ENCODE peak calls at places on chromosome 5, in six cellular contexts. E is kidney tubule cell; X is lung microvascular endothelial cell; Y is fibroblast of lung; G is T47D; D is stimulated activated CD4-positive, alpha-beta T cell treated with anti-CD3 and anti-CD28 coated beads, Interleukin-15, amount 100 ng/mL, for 24 hours. V is an unnamed sample.
A peak's percentile ranks its signal among the peaks of the same experiment; 100 is the strongest.

GRCh38 chr5:170597876-170598275 is 94.1 kb downstream of the KCNIP1 start:
- DNase-seq in X (peak; percentile 62), Y (peak; percentile 26), E (peak; percentile 28), D (no peak), G (no peak), V (no peak)

GRCh38 chr5:116572375-116573278 is 2.0 kb downstream of the SEMA6A start:
- DNase-seq in G (peak; percentile 71), Y (peak; percentile 6), D (peak; percentile 1), X (peak; percentile 11), E (peak; percentile 71), V (no peak)

GRCh38 chr5:60674251-60674650 is 25.7 kb downstream of the DEPDC1B start:
- DNase-seq in X (no peak), Y (no peak), D (no peak), G (no peak), E (no peak), V (no peak)

GRCh38 chr5:132812949-132813598 is at the start of gene SOWAHA:
- DNase-seq in G (peak; percentile 78), E (no peak), Y (no peak), X (no peak), D (peak; percentile 27), V (no peak)

GRCh38 chr5:116502616-116503015 is 72.0 kb downstream of the SEMA6A start:
- DNase-seq in D (no peak), E (peak; percentile 30), Y (peak; percentile 90), G (peak; percentile 61), X (peak; percentile 43), V (no peak)

GRCh38 chr5:69079556-69079955 is 14.3 kb upstream of the SLC30A5 start:
- DNase-seq in G (no peak), Y (no peak), X (no peak), D (no peak), E (no peak), V (no peak)

GRCh38 chr5:155092318-155092717 is 78.8 kb downstream of the KIF4B start:
- DNase-seq in X (peak; percentile 44), D (no peak), G (no peak), E (peak; percentile 24), Y (no peak), V (no peak)

GRCh38 chr5:28017178-28017577 is 978.8 kb upstream of the CDH9 start:
- DNase-seq in D (no peak), G (no peak), X (no peak), E (no peak), Y (no peak), V (no peak)

GRCh38 chr5:105565531-105565930 is 2002.9 kb upstream of the NUDT12 start:
- DNase-seq in G (no peak), Y (no peak), E (no peak), X (no peak), D (no peak), V (no peak)

GRCh38 chr5:137751869-137752491 is 2.2 kb downstream of the HNRNPA0 start:
- DNase-seq in X (peak; percentile 81), Y (peak; percentile 68), D (peak; percentile 15), G (peak; percentile 76), E (peak; percentile 66), V (no peak)

GRCh38 chr5:27778121-27778520 is 739.7 kb upstream of the CDH9 start:
- DNase-seq in E (no peak), G (no peak), Y (no peak), D (no peak), X (no peak), V (no peak)

GRCh38 chr5:154892370-154892771 is 33.9 kb downstream of the CNOT8 start:
- DNase-seq in D (no peak), G (no peak), X (peak; percentile 73), Y (no peak), E (no peak), V (no peak)

GRCh38 chr5:136001531-136001930 is 27.3 kb upstream of the TGFBI start:
- DNase-seq in D (no peak), E (no peak), X (no peak), G (no peak), Y (peak; percentile 83), V (no peak)

GRCh38 chr5:150172147-150172546 is 5.6 kb downstream of the CDX1 start:
- DNase-seq in X (no peak), D (no peak), G (no peak), Y (peak; percentile 31), E (no peak), V (no peak)

GRCh38 chr5:67081259-67081658 is 115.3 kb downstream of the CD180 start:
- DNase-seq in G (no peak), E (no peak), D (no peak), X (no peak), Y (no peak), V (no peak)

GRCh38 chr5:6280425-6281100 is 97.8 kb downstream of the MED10 start:
- DNase-seq in D (no peak), G (no peak), Y (no peak), X (no peak), E (no peak), V (no peak)

GRCh38 chr5:124702442-124703024 is 43.9 kb downstream of the ZNF608 start:
- DNase-seq in E (no peak), D (no peak), Y (no peak), G (no peak), X (no peak), V (no peak)

GRCh38 chr5:102314328-102314727 is 18.2 kb upstream of the SLCO4C1 start:
- DNase-seq in E (peak; percentile 3), Y (no peak), G (peak; percentile 7), D (no peak), X (no peak), V (no peak)

GRCh38 chr5:581266-581665 is 30.9 kb upstream of the CEP72 start:
- DNase-seq in G (no peak), E (no peak), X (no peak), Y (no peak), D (no peak), V (no peak)